ENCODE peak calls at places on chromosomes 11 and 22, in nine cellular contexts. One of them, this sample, is unnamed. For H3K4me1, the result is how much of the 10 kb centered on the place peaks cover.

GRCh38 chr22:31377609-31378008 is 21.8 kb upstream of the DRG1 start:
- DNase-seq in psoas muscle: no peak
- DNase-seq in GM23338: no peak
- DNase-seq in esophagus squamous epithelium: no peak
- DNase-seq in heart left ventricle: peak
- DNase-seq in left lung: no peak
- DNase-seq in neuronal stem cell: no peak
- DNase-seq in MM.1S: no peak
- DNase-seq in right atrium auricular region: no peak
- DNase-seq in this sample: no peak

GRCh38 chr11:8025123-8025522 is 38.0 kb downstream of the EIF3F start:
- DNase-seq in psoas muscle: no peak
- DNase-seq in GM23338: no peak
- DNase-seq in esophagus squamous epithelium: no peak
- DNase-seq in heart left ventricle: no peak
- DNase-seq in left lung: no peak
- DNase-seq in neuronal stem cell: no peak
- DNase-seq in MM.1S: no peak
- DNase-seq in right atrium auricular region: peak
- DNase-seq in this sample: no peak

GRCh38 chr11:101915811-101916291 is 471 bp downstream of the ANGPTL5 start:
- DNase-seq in psoas muscle: no peak
- DNase-seq in GM23338: peak
- DNase-seq in esophagus squamous epithelium: no peak
- DNase-seq in heart left ventricle: no peak
- DNase-seq in left lung: no peak
- DNase-seq in neuronal stem cell: no peak
- DNase-seq in MM.1S: peak
- DNase-seq in right atrium auricular region: no peak
- DNase-seq in this sample: no peak

GRCh38 chr11:30992513-30992849 is 377.1 kb downstream of the DCDC1 start:
- DNase-seq in psoas muscle: no peak
- DNase-seq in GM23338: peak
- DNase-seq in esophagus squamous epithelium: no peak
- DNase-seq in heart left ventricle: no peak
- DNase-seq in left lung: no peak
- DNase-seq in neuronal stem cell: no peak
- DNase-seq in MM.1S: peak
- DNase-seq in right atrium auricular region: no peak
- DNase-seq in this sample: no peak

GRCh38 chr11:120195601-120196289 is 15.1 kb upstream of the OAF start:
- DNase-seq in psoas muscle: no peak
- DNase-seq in GM23338: no peak
- DNase-seq in esophagus squamous epithelium: no peak
- DNase-seq in heart left ventricle: no peak
- DNase-seq in left lung: no peak
- DNase-seq in neuronal stem cell: no peak
- DNase-seq in MM.1S: no peak
- DNase-seq in right atrium auricular region: no peak
- DNase-seq in this sample: no peak

GRCh38 chr22:30947821-30948454 is 20.6 kb downstream of the MORC2 start:
- DNase-seq in psoas muscle: no peak
- DNase-seq in GM23338: peak
- DNase-seq in esophagus squamous epithelium: no peak
- DNase-seq in heart left ventricle: no peak
- DNase-seq in left lung: no peak
- DNase-seq in neuronal stem cell: peak
- DNase-seq in MM.1S: peak
- DNase-seq in right atrium auricular region: no peak
- DNase-seq in this sample: no peak

GRCh38 chr22:24093855-24094254 is 82.8 kb downstream of the CABIN1 start:
- DNase-seq in psoas muscle: no peak
- DNase-seq in GM23338: peak
- DNase-seq in esophagus squamous epithelium: no peak
- DNase-seq in heart left ventricle: no peak
- DNase-seq in left lung: no peak
- DNase-seq in neuronal stem cell: no peak
- DNase-seq in MM.1S: no peak
- DNase-seq in right atrium auricular region: no peak
- DNase-seq in this sample: no peak

GRCh38 chr11:10452211-10452767 is 2.8 kb upstream of the AMPD3 start:
- DNase-seq in psoas muscle: no peak
- DNase-seq in GM23338: no peak
- DNase-seq in esophagus squamous epithelium: no peak
- DNase-seq in heart left ventricle: no peak
- DNase-seq in left lung: no peak
- DNase-seq in neuronal stem cell: no peak
- DNase-seq in MM.1S: no peak
- DNase-seq in right atrium auricular region: no peak
- DNase-seq in this sample: no peak

GRCh38 chr11:134154441-134154840 is 69.3 kb downstream of the NCAPD3 start:
- DNase-seq in psoas muscle: no peak
- DNase-seq in GM23338: no peak
- DNase-seq in esophagus squamous epithelium: no peak
- DNase-seq in heart left ventricle: no peak
- DNase-seq in left lung: no peak
- DNase-seq in neuronal stem cell: no peak
- DNase-seq in MM.1S: no peak
- DNase-seq in right atrium auricular region: no peak
- DNase-seq in this sample: no peak

GRCh38 chr11:65454696-65455456 is 32.3 kb downstream of the NEAT1 start:
- DNase-seq in psoas muscle: peak
- DNase-seq in GM23338: peak
- DNase-seq in esophagus squamous epithelium: no peak
- DNase-seq in heart left ventricle: peak
- DNase-seq in left lung: peak
- DNase-seq in neuronal stem cell: peak
- DNase-seq in MM.1S: peak
- DNase-seq in right atrium auricular region: peak
- DNase-seq in this sample: peak

GRCh38 chr11:109914809-109915653 is 178.2 kb upstream of the ZC3H12C start:
- DNase-seq in psoas muscle: no peak
- DNase-seq in GM23338: no peak
- DNase-seq in esophagus squamous epithelium: no peak
- DNase-seq in heart left ventricle: no peak
- DNase-seq in left lung: no peak
- DNase-seq in neuronal stem cell: no peak
- DNase-seq in MM.1S: no peak
- DNase-seq in right atrium auricular region: no peak
- DNase-seq in this sample: no peak

GRCh38 chr11:108121274-108122155 is at the start of gene ACAT1:
- DNase-seq in psoas muscle: peak
- DNase-seq in GM23338: peak
- DNase-seq in esophagus squamous epithelium: peak
- DNase-seq in heart left ventricle: peak
- DNase-seq in left lung: peak
- DNase-seq in neuronal stem cell: peak
- DNase-seq in MM.1S: peak
- DNase-seq in right atrium auricular region: peak
- DNase-seq in this sample: peak

GRCh38 chr11:62885137-62885536 is 4.4 kb downstream of the SLC3A2 start:
- DNase-seq in psoas muscle: no peak
- DNase-seq in GM23338: no peak
- DNase-seq in esophagus squamous epithelium: no peak
- DNase-seq in heart left ventricle: no peak
- DNase-seq in left lung: no peak
- DNase-seq in neuronal stem cell: no peak
- DNase-seq in MM.1S: no peak
- DNase-seq in right atrium auricular region: no peak
- DNase-seq in this sample: no peak

DNA sequence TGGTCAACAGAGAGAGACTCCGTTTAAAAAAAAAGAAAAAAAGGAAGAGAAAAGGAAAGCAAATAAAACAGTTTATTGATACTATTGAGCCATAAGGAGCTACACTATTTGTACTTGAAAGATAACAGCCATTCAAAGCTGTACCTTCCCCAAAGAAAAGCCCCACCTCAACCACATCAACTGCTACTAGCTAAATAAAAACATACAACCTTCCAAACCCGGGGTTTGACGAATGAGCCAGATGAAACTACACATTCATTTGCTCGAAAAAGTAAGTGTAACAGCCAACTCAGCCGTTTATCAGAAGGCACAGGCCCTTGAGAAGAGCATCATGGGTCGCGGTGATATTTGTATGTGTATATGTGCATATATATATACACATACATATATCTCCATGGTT is 78.4 kb downstream of the SIK3 start:
- DNase-seq in psoas muscle: no peak
- DNase-seq in GM23338: no peak
- DNase-seq in esophagus squamous epithelium: no peak
- DNase-seq in heart left ventricle: no peak
- DNase-seq in left lung: no peak
- DNase-seq in neuronal stem cell: no peak
- DNase-seq in MM.1S: no peak
- DNase-seq in right atrium auricular region: no peak
- DNase-seq in this sample: no peak
- H3K4me1 ChIP-seq in psoas muscle: under half
- H3K4me1 ChIP-seq in GM23338: under half
- H3K4me1 ChIP-seq in esophagus squamous epithelium: half or more
- H3K4me1 ChIP-seq in heart left ventricle: under half
- H3K4me1 ChIP-seq in left lung: under half
- H3K4me1 ChIP-seq in neuronal stem cell: under half
- H3K4me1 ChIP-seq in MM.1S: under half
- H3K4me1 ChIP-seq in right atrium auricular region: under half
- H3K4me1 ChIP-seq in this sample: under half

DNA sequence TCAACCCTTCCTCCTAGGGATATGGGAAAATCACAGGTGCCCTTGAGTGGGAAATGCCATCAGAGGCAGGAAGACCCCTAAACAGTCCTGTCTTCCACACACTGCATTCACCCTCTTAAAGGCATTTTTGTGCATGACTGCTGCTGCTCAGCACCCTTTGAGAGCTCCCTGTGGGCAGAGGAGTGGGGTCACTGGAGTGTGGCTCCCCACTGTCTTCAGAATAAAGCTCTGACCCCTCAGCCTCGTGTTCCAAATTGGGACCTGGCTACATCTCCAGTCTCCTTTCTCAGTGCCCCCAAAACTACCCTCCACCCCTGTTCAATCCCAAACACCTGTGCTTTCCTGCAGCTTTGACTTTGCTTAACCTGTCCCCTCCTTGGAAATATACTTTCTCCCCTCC is 46.6 kb downstream of the CHRDL2 start:
- DNase-seq in psoas muscle: no peak
- DNase-seq in GM23338: no peak
- DNase-seq in esophagus squamous epithelium: no peak
- DNase-seq in heart left ventricle: no peak
- DNase-seq in left lung: no peak
- DNase-seq in neuronal stem cell: no peak
- DNase-seq in MM.1S: no peak
- DNase-seq in right atrium auricular region: no peak
- DNase-seq in this sample: no peak
- H3K4me1 ChIP-seq in psoas muscle: under half
- H3K4me1 ChIP-seq in GM23338: under half
- H3K4me1 ChIP-seq in esophagus squamous epithelium: under half
- H3K4me1 ChIP-seq in heart left ventricle: under half
- H3K4me1 ChIP-seq in left lung: under half
- H3K4me1 ChIP-seq in neuronal stem cell: under half
- H3K4me1 ChIP-seq in MM.1S: under half
- H3K4me1 ChIP-seq in right atrium auricular region: under half
- H3K4me1 ChIP-seq in this sample: under half

GRCh38 chr11:12388171-12388570 is 10.8 kb downstream of the PARVA start:
- DNase-seq in psoas muscle: no peak
- DNase-seq in GM23338: no peak
- DNase-seq in esophagus squamous epithelium: no peak
- DNase-seq in heart left ventricle: no peak
- DNase-seq in left lung: no peak
- DNase-seq in neuronal stem cell: no peak
- DNase-seq in MM.1S: no peak
- DNase-seq in right atrium auricular region: no peak
- DNase-seq in this sample: no peak

GRCh38 chr11:12389676-12390075 is 12.3 kb downstream of the PARVA start:
- DNase-seq in psoas muscle: no peak
- DNase-seq in GM23338: no peak
- DNase-seq in esophagus squamous epithelium: no peak
- DNase-seq in heart left ventricle: no peak
- DNase-seq in left lung: no peak
- DNase-seq in neuronal stem cell: no peak
- DNase-seq in MM.1S: no peak
- DNase-seq in right atrium auricular region: no peak
- DNase-seq in this sample: no peak

GRCh38 chr11:12390687-12391110 is 13.3 kb downstream of the PARVA start:
- DNase-seq in psoas muscle: no peak
- DNase-seq in GM23338: no peak
- DNase-seq in esophagus squamous epithelium: no peak
- DNase-seq in heart left ventricle: no peak
- DNase-seq in left lung: no peak
- DNase-seq in neuronal stem cell: no peak
- DNase-seq in MM.1S: no peak
- DNase-seq in right atrium auricular region: no peak
- DNase-seq in this sample: no peak

GRCh38 chr11:12390258-12390657 is 12.9 kb downstream of the PARVA start:
- DNase-seq in psoas muscle: no peak
- DNase-seq in GM23338: no peak
- DNase-seq in esophagus squamous epithelium: no peak
- DNase-seq in heart left ventricle: no peak
- DNase-seq in left lung: no peak
- DNase-seq in neuronal stem cell: no peak
- DNase-seq in MM.1S: no peak
- DNase-seq in right atrium auricular region: no peak
- DNase-seq in this sample: no peak

DNA sequence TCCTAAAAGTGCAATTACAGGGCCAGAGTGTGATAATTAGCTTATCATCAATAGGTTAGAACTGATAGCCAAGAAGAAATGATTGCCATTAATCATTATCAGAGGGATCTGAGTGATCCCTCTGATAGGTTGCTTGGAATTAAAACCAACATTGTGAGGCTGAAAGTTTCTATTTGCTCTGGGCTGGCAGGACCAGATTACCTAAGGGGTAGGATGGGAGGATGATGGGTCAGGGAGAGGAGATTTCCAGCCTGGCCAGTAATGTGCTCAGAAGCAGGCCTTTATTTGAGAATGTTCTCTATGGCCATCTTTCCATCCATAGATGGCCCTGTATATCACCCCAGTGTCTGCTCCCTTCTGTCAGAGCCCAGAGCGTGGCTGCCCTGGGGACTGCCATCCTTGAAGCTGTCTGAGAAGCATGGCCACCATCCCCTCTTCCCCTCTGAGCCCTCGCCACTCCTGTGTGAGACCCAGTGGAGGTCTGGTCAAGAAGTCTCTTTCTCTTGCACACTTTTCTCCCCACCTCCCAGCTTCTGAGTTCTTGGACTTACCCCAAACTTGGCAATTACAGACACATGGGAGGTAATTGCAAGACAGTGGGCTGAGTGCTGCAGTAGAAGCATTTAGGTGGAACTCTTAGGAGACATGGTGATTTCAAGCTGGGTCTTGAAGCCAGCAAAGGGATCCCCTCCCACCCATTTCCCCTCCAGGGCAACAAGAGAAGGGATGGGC is 11.7 kb downstream of the PARVA start:
- DNase-seq in psoas muscle: no peak
- DNase-seq in GM23338: no peak
- DNase-seq in esophagus squamous epithelium: no peak
- DNase-seq in heart left ventricle: no peak
- DNase-seq in left lung: no peak
- DNase-seq in neuronal stem cell: no peak
- DNase-seq in MM.1S: no peak
- DNase-seq in right atrium auricular region: no peak
- DNase-seq in this sample: no peak
- H3K4me1 ChIP-seq in psoas muscle: under half
- H3K4me1 ChIP-seq in GM23338: under half
- H3K4me1 ChIP-seq in esophagus squamous epithelium: half or more
- H3K4me1 ChIP-seq in heart left ventricle: under half
- H3K4me1 ChIP-seq in left lung: under half
- H3K4me1 ChIP-seq in neuronal stem cell: under half
- H3K4me1 ChIP-seq in MM.1S: under half
- H3K4me1 ChIP-seq in right atrium auricular region: half or more
- H3K4me1 ChIP-seq in this sample: under half

GRCh38 chr11:45811109-45811435 is 6.1 kb downstream of the SLC35C1 start:
- DNase-seq in psoas muscle: no peak
- DNase-seq in GM23338: no peak
- DNase-seq in esophagus squamous epithelium: no peak
- DNase-seq in heart left ventricle: no peak
- DNase-seq in left lung: no peak
- DNase-seq in neuronal stem cell: no peak
- DNase-seq in MM.1S: no peak
- DNase-seq in right atrium auricular region: no peak
- DNase-seq in this sample: no peak
- H3K4me1 ChIP-seq in psoas muscle: under half
- H3K4me1 ChIP-seq in GM23338: under half
- H3K4me1 ChIP-seq in esophagus squamous epithelium: under half
- H3K4me1 ChIP-seq in heart left ventricle: under half
- H3K4me1 ChIP-seq in left lung: under half
- H3K4me1 ChIP-seq in neuronal stem cell: under half
- H3K4me1 ChIP-seq in MM.1S: under half
- H3K4me1 ChIP-seq in right atrium auricular region: under half
- H3K4me1 ChIP-seq in this sample: under half